ENCODE peak calls at places on chromosomes 11 and 22, in ten cellular contexts. S is mesothelial cell of epicardium; Q is CD4-positive, alpha-beta T cell; R is neural crest cell; Y is fibroblast of lung; H is astrocyte of the cerebellum; T is RWPE1; N is AG04450; U is osteoblast; W is uterus. V is an unnamed sample.

GRCh38 chr22:19887251-19887985 is 32.7 kb upstream of the GNB1L start:
- DNase-seq in S (no peak), Q (no peak), R (no peak), Y (no peak), H (no peak), T (no peak), N (no peak), U (peak), W (no peak), V (no peak)

GRCh38 chr11:47408598-47409439 is 429 bp downstream of the SLC39A13 start:
- DNase-seq in S (no peak), Q (no peak), R (no peak), Y (peak), H (peak), T (peak), N (peak), U (peak), W (peak), V (peak)

GRCh38 chr11:31763296-31763695 is 47.8 kb downstream of the PAX6 start:
- DNase-seq in S (no peak), Q (no peak), R (no peak), Y (no peak), H (no peak), T (no peak), N (no peak), U (no peak), W (no peak), V (no peak)

GRCh38 chr11:61532136-61533038 is 23.8 kb downstream of the LRRC10B start:
- DNase-seq in S (no peak), Q (peak), R (peak), Y (no peak), H (no peak), T (peak), N (no peak), U (peak), W (no peak), V (no peak)

GRCh38 chr11:57547854-57548377 is 10.5 kb downstream of the SMTNL1 start:
- DNase-seq in S (no peak), Q (no peak), R (no peak), Y (no peak), H (no peak), T (no peak), N (no peak), U (peak), W (no peak), V (no peak)

GRCh38 chr11:114953039-114953438 is 274.7 kb downstream of the NXPE2 start:
- DNase-seq in S (no peak), Q (no peak), R (no peak), Y (no peak), H (no peak), T (no peak), N (no peak), U (no peak), W (no peak), V (no peak)

GRCh38 chr22:20922141-20922751 is 5.0 kb downstream of the CRKL start:
- DNase-seq in S (no peak), Q (no peak), R (no peak), Y (no peak), H (no peak), T (no peak), N (no peak), U (no peak), W (no peak), V (no peak)

GRCh38 chr11:15145635-15146034 is 30.9 kb downstream of the INSC start:
- DNase-seq in S (no peak), Q (no peak), R (no peak), Y (no peak), H (no peak), T (no peak), N (no peak), U (no peak), W (no peak), V (no peak)

GRCh38 chr11:27910186-27910941 is 197.6 kb downstream of the KIF18A start:
- DNase-seq in S (no peak), Q (no peak), R (no peak), Y (peak), H (no peak), T (no peak), N (no peak), U (no peak), W (no peak), V (peak)

GRCh38 chr11:44305643-44306468 is 4.1 kb downstream of the ALX4 start:
- DNase-seq in S (no peak), Q (no peak), R (no peak), Y (no peak), H (no peak), T (no peak), N (no peak), U (peak), W (no peak), V (no peak)

GRCh38 chr11:90836031-90836430 is 613.2 kb upstream of the CHORDC1 start:
- DNase-seq in S (no peak), Q (no peak), R (no peak), Y (no peak), H (no peak), T (no peak), N (no peak), U (no peak), W (no peak), V (no peak)

GRCh38 chr11:69431136-69431535 is 50.3 kb upstream of the LINC01488 start:
- DNase-seq in S (no peak), Q (no peak), R (no peak), Y (no peak), H (no peak), T (no peak), N (no peak), U (peak), W (no peak), V (no peak)

GRCh38 chr22:27253541-27253940 is 548.0 kb downstream of the MN1 start:
- DNase-seq in S (no peak), Q (no peak), R (no peak), Y (no peak), H (no peak), T (no peak), N (no peak), U (no peak), W (no peak), V (no peak)

GRCh38 chr11:120652705-120653335 is 141.3 kb downstream of the GRIK4 start:
- DNase-seq in S (no peak), Q (no peak), R (no peak), Y (peak), H (no peak), T (no peak), N (no peak), U (no peak), W (no peak), V (no peak)

GRCh38 chr11:118243993-118244762 is 8.0 kb downstream of the MPZL3 start:
- DNase-seq in S (no peak), Q (no peak), R (no peak), Y (no peak), H (no peak), T (no peak), N (no peak), U (no peak), W (no peak), V (no peak)

GRCh38 chr22:42343551-42344081 is 73.2 kb upstream of the TCF20 start:
- DNase-seq in S (no peak), Q (peak), R (no peak), Y (no peak), H (no peak), T (no peak), N (no peak), U (peak), W (no peak), V (no peak)

GRCh38 chr11:58057481-58057880 is 26.7 kb downstream of the OR6Q1 start:
- DNase-seq in S (no peak), Q (no peak), R (no peak), Y (no peak), H (no peak), T (no peak), N (peak), U (no peak), W (no peak), V (no peak)

GRCh38 chr22:49642741-49643140 is 184.9 kb downstream of the BRD1 start:
- DNase-seq in S (no peak), Q (no peak), R (no peak), Y (no peak), H (no peak), T (no peak), N (no peak), U (no peak), W (no peak), V (no peak)

GRCh38 chr11:125514336-125515101 is 18.5 kb upstream of the FEZ1 start:
- DNase-seq in S (no peak), Q (peak), R (no peak), Y (peak), H (peak), T (peak), N (no peak), U (peak), W (no peak), V (no peak)

DNA sequence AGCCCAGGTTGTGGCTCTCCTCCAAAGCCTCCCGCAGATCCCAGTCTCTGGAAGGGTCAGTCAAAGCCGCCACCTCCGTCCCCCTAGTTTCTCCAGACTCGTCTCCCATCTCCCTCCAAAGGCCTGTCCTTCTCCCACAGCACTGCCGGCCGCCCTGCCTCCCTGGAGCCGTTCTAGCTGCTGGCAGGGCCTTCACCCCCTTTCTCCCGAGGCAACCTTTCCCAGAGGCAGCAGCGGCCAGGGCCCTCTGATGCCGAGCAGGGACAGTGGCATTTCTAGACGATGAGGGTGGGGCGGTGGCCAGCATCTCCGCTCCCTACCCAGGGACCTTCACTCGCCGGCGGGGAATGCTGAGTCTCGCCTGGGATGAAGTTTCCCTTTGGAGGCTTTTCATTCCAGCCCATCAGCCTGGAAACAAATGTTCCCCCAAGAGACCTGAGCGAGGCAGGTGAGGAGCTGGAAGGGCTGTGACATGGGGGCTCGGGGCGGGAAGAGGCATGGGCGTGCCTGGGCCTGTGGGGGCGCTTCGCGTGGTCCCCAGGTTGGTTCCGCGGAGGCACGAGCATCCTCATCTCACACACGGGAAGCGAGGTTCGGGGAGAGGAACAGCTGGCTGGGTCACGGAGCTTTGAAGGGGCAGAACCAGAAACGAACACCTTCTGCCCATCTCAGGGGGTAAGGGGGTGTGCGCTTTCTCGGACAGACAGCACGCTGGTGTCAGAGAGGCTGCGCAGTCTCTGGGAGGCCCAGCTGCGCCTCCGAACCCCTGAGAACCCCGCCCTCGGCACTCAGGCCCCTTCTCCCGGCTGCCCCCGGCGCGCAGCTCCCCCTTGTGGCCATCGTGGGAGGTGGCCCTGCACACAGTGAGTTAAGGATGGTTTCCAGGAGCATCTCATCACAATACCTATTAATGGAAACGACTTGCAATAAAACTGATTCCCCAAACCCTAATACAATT is 18.1 kb upstream of the KLHL35 start:
- DNase-seq in S (no peak), Q (peak), R (peak), Y (no peak), H (no peak), T (no peak), N (no peak), U (peak), W (no peak), V (no peak)
- TF ChIP-seq CTCF in S (peak), Q (peak), R (peak), Y (peak), H (peak), T (peak), N (peak), U (peak), W (peak), V (peak)

DNA sequence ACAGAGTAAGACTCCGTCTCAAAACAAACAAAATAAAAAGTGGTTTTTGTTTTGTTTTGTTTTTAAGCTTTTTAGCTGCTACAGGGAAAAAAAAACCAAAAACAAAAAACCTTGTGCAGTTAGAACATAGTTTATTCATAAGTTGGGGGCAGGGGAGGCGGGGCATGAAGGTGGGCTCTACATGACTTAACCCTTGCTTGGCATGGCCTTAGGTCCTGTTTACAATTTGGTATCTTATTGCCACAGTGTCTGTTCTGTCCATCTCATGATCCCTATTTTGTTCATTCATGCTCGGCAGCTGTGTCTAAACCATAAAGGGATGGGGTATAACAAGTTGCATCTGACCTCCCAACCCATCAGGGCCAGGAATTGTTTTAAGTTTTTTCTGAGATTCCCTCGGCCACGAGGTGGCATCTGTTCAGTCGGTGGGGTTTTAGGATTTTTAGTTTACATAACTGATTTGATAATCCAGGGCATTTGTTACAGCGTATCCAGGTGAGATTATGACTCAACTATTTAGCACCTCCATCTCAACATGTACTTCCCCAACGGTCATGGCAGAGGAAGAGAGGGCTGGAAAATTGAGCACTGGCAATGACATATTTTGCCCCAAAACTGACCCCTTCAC is 6.9 kb downstream of the AP5B1 start:
- DNase-seq in S (no peak), Q (no peak), R (no peak), Y (no peak), H (no peak), T (no peak), N (no peak), U (peak), W (no peak), V (no peak)
- TF ChIP-seq CTCF in S (no peak), Q (no peak), R (no peak), Y (peak), H (peak), T (no peak), N (peak), U (peak), W (no peak), V (peak)

GRCh38 chr11:128279861-128280260 is 307.5 kb downstream of the ETS1 start:
- DNase-seq in S (no peak), Q (no peak), R (no peak), Y (no peak), H (no peak), T (peak), N (no peak), U (peak), W (no peak), V (no peak)
- TF ChIP-seq CTCF in S (no peak), Q (no peak), R (no peak), Y (no peak), H (no peak), T (no peak), N (no peak), U (no peak), W (no peak), V (no peak)

GRCh38 chr11:78044706-78045105 is 19.0 kb upstream of the THRSP start:
- DNase-seq in S (no peak), Q (no peak), R (no peak), Y (no peak), H (no peak), T (no peak), N (no peak), U (no peak), W (no peak), V (no peak)

GRCh38 chr11:78049348-78049747 is 14.3 kb upstream of the THRSP start:
- DNase-seq in S (no peak), Q (no peak), R (no peak), Y (no peak), H (no peak), T (no peak), N (no peak), U (no peak), W (no peak), V (no peak)

GRCh38 chr11:78045851-78046485 is 17.7 kb upstream of the THRSP start:
- DNase-seq in S (peak), Q (peak), R (peak), Y (peak), H (no peak), T (peak), N (no peak), U (peak), W (peak), V (no peak)

GRCh38 chr11:78048561-78048960 is 15.1 kb upstream of the THRSP start:
- DNase-seq in S (no peak), Q (no peak), R (no peak), Y (no peak), H (no peak), T (no peak), N (no peak), U (no peak), W (no peak), V (no peak)

GRCh38 chr11:78046486-78046854 is 17.2 kb upstream of the THRSP start:
- DNase-seq in S (no peak), Q (no peak), R (no peak), Y (no peak), H (no peak), T (no peak), N (no peak), U (no peak), W (no peak), V (no peak)
- TF ChIP-seq CTCF in S (peak), Q (peak), R (peak), Y (no peak), H (no peak), T (peak), N (no peak), U (no peak), W (no peak), V (no peak)

DNA sequence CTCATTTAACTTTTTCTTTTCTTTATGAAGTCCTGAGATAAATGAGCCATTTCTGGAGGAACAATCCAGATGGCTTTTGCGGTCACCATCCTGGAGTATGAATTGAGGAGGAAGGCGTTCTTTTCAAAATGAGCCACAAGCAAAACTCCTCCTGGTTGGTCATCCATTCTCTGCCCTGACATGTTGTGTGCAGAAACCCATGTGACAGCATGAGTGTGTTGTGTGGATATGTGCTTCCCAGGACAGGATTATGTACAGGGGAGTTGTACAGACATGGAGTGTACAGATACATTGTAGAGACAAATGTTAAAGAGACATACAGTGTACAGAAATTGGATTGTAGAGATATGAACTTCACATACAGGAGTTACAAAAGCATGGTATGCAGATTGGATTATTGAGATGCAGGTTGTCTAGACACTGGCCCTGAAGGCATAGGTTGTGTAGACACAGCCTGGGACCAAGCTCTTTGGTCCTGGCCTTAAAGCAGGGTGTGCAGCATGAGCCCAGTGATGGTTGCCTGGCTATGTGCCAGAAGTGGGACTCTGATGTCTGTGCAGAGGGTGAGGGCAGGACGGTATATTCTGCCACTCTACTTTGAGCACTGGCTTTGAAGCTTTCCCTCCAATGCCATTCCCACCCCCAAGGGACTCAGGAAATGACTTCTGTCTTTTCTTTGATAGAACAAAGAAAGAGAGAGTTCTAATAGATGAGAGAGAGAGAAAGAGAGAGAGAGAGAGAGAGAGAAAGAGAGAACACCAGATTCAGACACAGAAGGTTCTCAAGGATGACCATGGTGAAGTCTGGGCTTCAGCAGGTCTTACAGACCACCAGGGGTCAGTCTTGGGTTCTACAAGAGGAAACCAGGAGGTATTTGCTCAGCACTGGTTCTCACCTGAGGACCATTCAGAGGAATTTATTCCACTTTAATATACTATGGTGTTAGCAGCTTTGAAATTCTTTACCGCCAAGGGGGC is 178.6 kb upstream of the ZBED5 start:
- DNase-seq in S (no peak), Q (no peak), R (no peak), Y (peak), H (peak), T (peak), N (no peak), U (peak), W (no peak), V (peak)
- TF ChIP-seq CTCF in S (peak), Q (peak), R (peak), Y (peak), H (peak), T (peak), N (peak), U (peak), W (peak), V (peak)

GRCh38 chr11:7570938-7571337 is 57.1 kb downstream of the PPFIBP2 start:
- DNase-seq in S (no peak), Q (no peak), R (no peak), Y (no peak), H (no peak), T (no peak), N (no peak), U (no peak), W (no peak), V (no peak)
- TF ChIP-seq CTCF in S (no peak), Q (no peak), R (no peak), Y (no peak), H (peak), T (no peak), N (no peak), U (no peak), W (no peak), V (no peak)